ENCODE peak calls at places on chromosome 12, in ten cellular contexts. W is AML-193; Q is omental fat pad; S is GM10248; D is lung; E is cardiac fibroblast; A is stimulated activated CD4-positive, alpha-beta T cell treated with anti-CD3 and anti-CD28 coated beads, TNF-alpha, amount 100 ng/mL, for 1 hour; M is activated CD4-positive, alpha-beta T cell treated with anti-CD3 and anti-CD28 coated beads for 48 hours; K is HEK293T; F is KBM-7. R is an unnamed sample.

GRCh38 chr12:89346741-89347324 is 5.5 kb downstream of the DUSP6 start:
- DNase-seq in W (peak), Q (no peak), S (no peak), D (no peak), E (peak), A (no peak), M (no peak), K (no peak), F (no peak), R (peak)

GRCh38 chr12:25876383-25877045 is 82.0 kb upstream of the RASSF8 start:
- DNase-seq in W (no peak), Q (no peak), S (no peak), D (no peak), E (no peak), A (no peak), M (no peak), K (no peak), F (no peak), R (no peak)

GRCh38 chr12:95204141-95204866 is 13.0 kb downstream of the FGD6 start:
- DNase-seq in W (no peak), Q (no peak), S (no peak), D (peak), E (peak), A (no peak), M (no peak), K (no peak), F (peak), R (peak)

GRCh38 chr12:88400302-88400701 is 180.0 kb downstream of the KITLG start:
- DNase-seq in W (peak), Q (no peak), S (no peak), D (no peak), E (no peak), A (no peak), M (no peak), K (no peak), F (no peak), R (no peak)

GRCh38 chr12:122421263-122421814 is 1.1 kb downstream of the CLIP1 start:
- DNase-seq in W (peak), Q (no peak), S (peak), D (peak), E (peak), A (no peak), M (peak), K (peak), F (peak), R (peak)

GRCh38 chr12:15336772-15337553 is 14.7 kb downstream of the PTPRO start:
- DNase-seq in W (no peak), Q (no peak), S (no peak), D (no peak), E (peak), A (no peak), M (no peak), K (no peak), F (no peak), R (peak)

GRCh38 chr12:89883630-89884364 is 175.2 kb upstream of the ATP2B1 start:
- DNase-seq in W (no peak), Q (no peak), S (no peak), D (no peak), E (peak), A (no peak), M (no peak), K (no peak), F (no peak), R (no peak)

GRCh38 chr12:102883204-102883799 is 33.7 kb downstream of the PAH start:
- DNase-seq in W (no peak), Q (no peak), S (peak), D (peak), E (peak), A (no peak), M (peak), K (peak), F (peak), R (peak)

GRCh38 chr12:24759155-24759554 is 189.7 kb downstream of the BCAT1 start:
- DNase-seq in W (no peak), Q (no peak), S (no peak), D (no peak), E (peak), A (no peak), M (no peak), K (no peak), F (no peak), R (peak)

GRCh38 chr12:47767197-47767724 is 5.8 kb upstream of the SLC48A1 start:
- DNase-seq in W (peak), Q (no peak), S (peak), D (peak), E (peak), A (peak), M (peak), K (peak), F (no peak), R (no peak)

GRCh38 chr12:29148065-29148957 is 767 bp upstream of the FAR2 start:
- DNase-seq in W (peak), Q (no peak), S (peak), D (peak), E (peak), A (no peak), M (peak), K (peak), F (peak), R (peak)

GRCh38 chr12:10559241-10559640 is 53.6 kb downstream of the EIF2S3B start:
- DNase-seq in W (no peak), Q (no peak), S (no peak), D (no peak), E (no peak), A (no peak), M (no peak), K (no peak), F (no peak), R (no peak)

GRCh38 chr12:124148481-124148880 is 146.4 kb upstream of the RFLNA start:
- DNase-seq in W (no peak), Q (no peak), S (no peak), D (no peak), E (no peak), A (no peak), M (no peak), K (no peak), F (no peak), R (no peak)

GRCh38 chr12:120346031-120346430 is 18.5 kb upstream of the PLA2G1B start:
- DNase-seq in W (no peak), Q (no peak), S (no peak), D (no peak), E (no peak), A (no peak), M (no peak), K (no peak), F (no peak), R (no peak)

GRCh38 chr12:76006028-76006916 is 25.3 kb downstream of the PHLDA1 start:
- DNase-seq in W (no peak), Q (no peak), S (no peak), D (no peak), E (no peak), A (no peak), M (no peak), K (no peak), F (no peak), R (no peak)

GRCh38 chr12:56723889-56724659 is 1.0 kb downstream of the NACA start:
- DNase-seq in W (no peak), Q (peak), S (no peak), D (peak), E (peak), A (no peak), M (peak), K (no peak), F (no peak), R (peak)

GRCh38 chr12:115008951-115009350 is 325.0 kb upstream of the TBX3 start:
- DNase-seq in W (no peak), Q (no peak), S (peak), D (no peak), E (no peak), A (no peak), M (no peak), K (no peak), F (no peak), R (no peak)

GRCh38 chr12:124862768-124863408 is 776 bp downstream of the SCARB1 start:
- DNase-seq in W (peak), Q (no peak), S (peak), D (no peak), E (peak), A (no peak), M (peak), K (no peak), F (peak), R (peak)

R was measured in brain microvascular endothelial cell.